ENCODE peak calls at places on chromosome 16, in six cellular contexts. U is psoas muscle, D is uterus, X is Peyer's patch, G is A549, B is upper lobe of left lung. T is an unnamed sample. For H3K4me1, the result is how much of the 10 kb centered on the place peaks cover.

GRCh38 chr16:81600275-81600674 is 155.7 kb downstream of the CMIP start:
- DNase-seq in D (no peak), B (no peak), U (no peak), X (no peak), G (peak), T (no peak)

GRCh38 chr16:68526143-68526781 is 12.8 kb upstream of the ZFP90 start:
- DNase-seq in U (no peak), G (peak), B (no peak), D (no peak), X (no peak), T (no peak)

GRCh38 chr16:1781758-1782407 is 488 bp downstream of the SPSB3 start:
- DNase-seq in G (no peak), D (no peak), B (no peak), X (no peak), U (peak), T (no peak)

GRCh38 chr16:30112197-30113030 is 923 bp downstream of the GDPD3 start:
- DNase-seq in B (peak), X (peak), G (peak), U (peak), D (peak), T (peak)

GRCh38 chr16:4016648-4017047 is 99.6 kb downstream of the ADCY9 start:
- DNase-seq in G (no peak), D (no peak), B (no peak), X (no peak), U (no peak), T (no peak)

GRCh38 chr16:23306199-23307100 is 4.3 kb downstream of the SCNN1B start:
- DNase-seq in U (no peak), G (no peak), B (no peak), D (no peak), X (no peak), T (no peak)

GRCh38 chr16:79393121-79393520 is 207.4 kb downstream of the MAF start:
- DNase-seq in D (no peak), B (no peak), X (no peak), U (no peak), G (no peak), T (no peak)

GRCh38 chr16:61937646-61938045 is 98.6 kb downstream of the CDH8 start:
- DNase-seq in D (no peak), U (no peak), G (no peak), B (no peak), X (no peak), T (no peak)

GRCh38 chr16:23974223-23974622 is 138.4 kb downstream of the PRKCB start:
- DNase-seq in D (no peak), X (no peak), U (no peak), B (no peak), G (peak), T (no peak)

GRCh38 chr16:79595261-79595660 is 5.3 kb downstream of the MAF start:
- DNase-seq in G (no peak), U (no peak), D (no peak), B (no peak), X (no peak), T (no peak)

GRCh38 chr16:1749152-1750117 is 21.9 kb downstream of the NME3 start:
- DNase-seq in U (no peak), X (no peak), B (no peak), D (no peak), G (no peak), T (no peak)

GRCh38 chr16:10625595-10626357 is 45.4 kb upstream of the EMP2 start:
- DNase-seq in D (no peak), B (no peak), U (no peak), X (no peak), G (peak), T (no peak)

GRCh38 chr16:21638573-21638975 is 13.8 kb downstream of the IGSF6 start:
- DNase-seq in B (no peak), U (no peak), X (no peak), G (no peak), D (no peak), T (no peak)

GRCh38 chr16:90044111-90044551 is 24.9 kb upstream of the DBNDD1 start:
- DNase-seq in X (no peak), U (no peak), G (peak), D (no peak), B (peak), T (no peak)

GRCh38 chr16:80614908-80615696 is 74.3 kb downstream of the DYNLRB2 start:
- DNase-seq in G (peak), X (no peak), B (no peak), U (no peak), D (no peak), T (no peak)

GRCh38 chr16:48292452-48292851 is 45.1 kb upstream of the ABCC11 start:
- DNase-seq in U (no peak), B (no peak), D (no peak), X (no peak), G (no peak), T (no peak)
- H3K27ac ChIP-seq in U (no peak), B (peak), D (no peak), X (no peak), G (no peak), T (no peak)

GRCh38 chr16:58543685-58544084 is 28.4 kb downstream of the SETD6 start:
- DNase-seq in X (no peak), G (no peak), B (no peak), D (no peak), U (no peak), T (no peak)
- TF ChIP-seq CTCF in X (no peak), G (no peak), B (no peak), D (no peak), U (no peak), T (no peak)

GRCh38 chr16:67243481-67243880 is 3.8 kb downstream of the FHOD1 start:
- DNase-seq in X (peak), G (no peak), U (no peak), B (peak), D (no peak), T (peak)

GRCh38 chr16:67242138-67242730 is 5.0 kb downstream of the FHOD1 start:
- DNase-seq in X (peak), B (peak), D (no peak), G (no peak), U (no peak), T (peak)

GRCh38 chr16:67240506-67240905 is 6.8 kb downstream of the FHOD1 start:
- DNase-seq in G (no peak), D (no peak), U (no peak), B (peak), X (peak), T (peak)

GRCh38 chr16:67238806-67239470 is 8.3 kb downstream of the FHOD1 start:
- DNase-seq in G (no peak), U (no peak), B (no peak), D (no peak), X (peak), T (peak)

GRCh38 chr16:67241008-67241900 is 6.0 kb downstream of the FHOD1 start:
- DNase-seq in G (peak), X (peak), U (peak), B (peak), D (peak), T (peak)
- H3K4me1 ChIP-seq in G (half or more), X (under half), U (half or more), B (half or more), D (under half), T (half or more)

GRCh38 chr16:86239381-86239780 is 270.9 kb upstream of the FOXF1 start:
- DNase-seq in G (no peak), X (no peak), B (no peak), D (no peak), U (no peak), T (no peak)
- H3K27ac ChIP-seq in G (no peak), X (no peak), B (peak), D (no peak), U (no peak), T (no peak)

DNA sequence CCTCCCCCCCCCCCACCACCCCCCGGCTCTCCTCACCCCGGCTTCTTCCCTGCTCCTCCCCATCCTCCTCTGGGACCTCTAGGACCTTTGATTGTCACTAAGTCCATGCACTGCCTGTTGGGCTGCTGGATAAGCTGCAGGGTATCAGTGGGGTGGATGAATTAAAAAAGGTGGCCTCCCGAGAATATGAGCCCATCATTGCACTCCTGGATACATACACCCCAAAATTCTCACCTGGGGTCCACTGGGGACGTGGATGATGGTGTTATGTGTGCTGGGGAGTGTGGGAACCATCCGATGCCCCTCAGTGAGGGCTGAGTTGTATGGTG is 88.8 kb downstream of the IRF8 start:
- DNase-seq in B (no peak), X (no peak), G (no peak), D (no peak), U (no peak), T (no peak)
- TF ChIP-seq CTCF in B (no peak), X (no peak), G (no peak), D (no peak), U (no peak), T (peak)

GRCh38 chr16:592518-593306 is 2.8 kb downstream of the RAB40C start:
- DNase-seq in D (no peak), B (peak), G (no peak), U (peak), X (peak), T (peak)
- H3K4me1 ChIP-seq in D (under half), B (under half), G (under half), U (half or more), X (under half), T (half or more)

DNA sequence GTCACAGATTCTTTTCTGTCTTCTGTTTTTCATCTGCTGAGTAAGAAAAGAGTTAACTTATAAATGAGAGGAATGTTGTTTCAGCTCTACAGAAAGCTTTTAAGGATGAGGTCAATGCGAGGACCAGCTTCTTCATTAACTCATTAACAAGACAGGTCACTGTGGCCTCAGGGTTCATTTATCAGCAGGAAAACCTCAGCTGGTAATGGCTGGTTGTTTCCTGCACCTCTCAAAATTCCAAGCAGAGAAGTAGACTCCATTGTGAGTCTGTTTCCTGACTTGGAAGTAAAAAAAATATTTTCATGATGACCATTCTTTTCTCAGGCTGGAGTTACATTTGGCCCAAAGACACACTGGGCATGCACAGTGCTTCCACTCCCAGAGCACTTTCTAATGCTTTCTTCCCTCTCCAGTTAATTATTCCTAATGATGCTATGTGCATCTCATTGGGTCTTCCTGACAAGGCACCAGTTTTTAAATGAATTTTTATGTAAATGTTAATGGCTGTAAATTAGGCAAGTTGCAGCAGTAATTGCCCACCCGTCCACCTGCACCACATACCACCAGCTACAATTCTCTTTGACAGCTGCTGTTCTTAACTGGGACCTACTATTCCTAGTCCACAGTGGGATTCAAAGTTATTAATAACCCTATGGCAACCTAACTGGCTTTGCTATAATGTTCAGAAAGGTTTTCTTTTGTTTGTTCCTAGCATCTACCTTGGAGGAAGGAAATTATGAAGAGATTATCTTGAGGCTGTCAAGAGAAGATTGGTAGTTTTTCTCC is 89.5 kb upstream of the BCAR1 start:
- DNase-seq in U (no peak), X (no peak), D (no peak), G (no peak), B (no peak), T (no peak)
- H3K27ac ChIP-seq in U (peak), X (no peak), D (peak), G (no peak), B (no peak), T (no peak)

GRCh38 chr16:65546353-65546791 is 424.5 kb upstream of the CDH11 start:
- DNase-seq in G (no peak), D (no peak), U (no peak), X (no peak), B (no peak), T (no peak)

GRCh38 chr16:65543781-65544740 is 422.2 kb upstream of the CDH11 start:
- DNase-seq in U (no peak), B (no peak), D (no peak), G (no peak), X (no peak), T (no peak)

GRCh38 chr16:65547799-65548446 is 426.1 kb upstream of the CDH11 start:
- DNase-seq in B (no peak), D (no peak), X (no peak), G (no peak), U (no peak), T (no peak)

GRCh38 chr16:65548470-65548869 is 426.6 kb upstream of the CDH11 start:
- DNase-seq in G (no peak), B (no peak), U (no peak), X (no peak), D (no peak), T (no peak)
- TF ChIP-seq CTCF in G (no peak), B (no peak), U (no peak), X (no peak), D (no peak), T (no peak)

GRCh38 chr16:70757183-70757582 is 43.8 kb downstream of the VAC14 start:
- DNase-seq in G (no peak), B (no peak), D (no peak), X (no peak), U (no peak), T (no peak)
- H3K4me1 ChIP-seq in G (under half), B (under half), D (under half), X (under half), U (under half), T (under half)

GRCh38 chr16:19106625-19107020 is 7.1 kb upstream of the ITPRIPL2 start:
- DNase-seq in D (no peak), G (no peak), U (no peak), X (no peak), B (no peak), T (no peak)
- H3K27ac ChIP-seq in D (no peak), G (peak), U (no peak), X (no peak), B (no peak), T (no peak)